ENCODE peak calls at places on chromosome 20, in eight cellular contexts. I is bronchial epithelial cell; B is foreskin fibroblast; R is cardiac fibroblast; C is ascending aorta; F is CD4-positive, alpha-beta memory T cell; K is body of pancreas; Y is cardiac muscle cell. A is an unnamed sample.

GRCh38 chr20:19544684-19545083 is 213.4 kb upstream of the RIN2 start:
- DNase-seq in R (no peak), F (no peak), Y (no peak), I (no peak), C (no peak), B (no peak), K (no peak), A (no peak)

GRCh38 chr20:61846741-61847419 is 218.8 kb downstream of the TAF4 start:
- DNase-seq in F (no peak), C (no peak), B (no peak), R (no peak), Y (no peak), K (no peak), I (no peak), A (no peak)

GRCh38 chr20:22257912-22258311 is 326.5 kb downstream of the FOXA2 start:
- DNase-seq in K (no peak), F (no peak), Y (no peak), B (no peak), C (no peak), R (no peak), I (no peak), A (no peak)

GRCh38 chr20:9072741-9073310 is 3.9 kb downstream of the PLCB4 start:
- DNase-seq in B (no peak), C (no peak), F (no peak), Y (no peak), K (no peak), I (no peak), R (no peak), A (peak)

GRCh38 chr20:25009218-25010145 is 16.9 kb upstream of the APMAP start:
- DNase-seq in R (no peak), C (no peak), K (peak), B (no peak), Y (no peak), I (no peak), F (no peak), A (no peak)

GRCh38 chr20:38342196-38342595 is 4.1 kb upstream of the LBP start:
- DNase-seq in I (no peak), Y (no peak), K (no peak), F (no peak), B (no peak), R (no peak), C (no peak), A (peak)

GRCh38 chr20:9353916-9354276 is 160.5 kb upstream of the LAMP5 start:
- DNase-seq in Y (peak), K (no peak), B (peak), C (no peak), R (peak), F (no peak), I (no peak), A (no peak)

GRCh38 chr20:64104667-64105451 is 2.5 kb downstream of the NPBWR2 start:
- DNase-seq in R (no peak), K (no peak), B (no peak), C (no peak), F (peak), Y (no peak), I (no peak), A (no peak)

GRCh38 chr20:40339661-40340449 is 349.2 kb downstream of the MAFB start:
- DNase-seq in Y (no peak), F (no peak), R (no peak), C (peak), K (no peak), I (peak), B (no peak), A (no peak)

GRCh38 chr20:56929606-56930005 is 300.5 kb downstream of the TFAP2C start:
- DNase-seq in B (no peak), I (no peak), K (no peak), R (no peak), C (no peak), Y (no peak), F (no peak), A (no peak)

GRCh38 chr20:11001767-11002540 is 328.2 kb upstream of the JAG1 start:
- DNase-seq in K (no peak), F (no peak), B (peak), C (no peak), I (peak), R (peak), Y (peak), A (no peak)

GRCh38 chr20:64212750-64213149 is 42.8 kb upstream of the PCMTD2 start:
- DNase-seq in B (peak), F (no peak), K (peak), C (no peak), I (peak), Y (peak), R (peak), A (no peak)

GRCh38 chr20:44743080-44743701 is 2.5 kb upstream of the KCNK15 start:
- DNase-seq in F (no peak), R (no peak), K (no peak), Y (no peak), C (no peak), I (no peak), B (no peak), A (no peak)

GRCh38 chr20:63025534-63026331 is 19.0 kb upstream of the BHLHE23 start:
- DNase-seq in F (peak), K (no peak), B (peak), C (no peak), R (peak), I (peak), Y (peak), A (peak)

GRCh38 chr20:44153636-44154043 is 33.3 kb downstream of the JPH2 start:
- DNase-seq in B (no peak), K (no peak), C (no peak), F (peak), I (no peak), Y (peak), R (peak), A (no peak)

GRCh38 chr20:10848810-10849370 is 175.1 kb upstream of the JAG1 start:
- DNase-seq in F (no peak), R (peak), Y (peak), C (no peak), K (no peak), B (peak), I (peak), A (no peak)

GRCh38 chr20:63831696-63832686 is 927 bp upstream of the ZBTB46 start:
- DNase-seq in F (no peak), B (no peak), Y (peak), K (no peak), R (peak), I (peak), C (no peak), A (peak)

GRCh38 chr20:4780245-4780644 is 58.5 kb downstream of the PRND start:
- DNase-seq in B (no peak), K (no peak), R (no peak), Y (no peak), C (no peak), F (no peak), I (no peak), A (peak)

GRCh38 chr20:709864-710761 is 34.5 kb upstream of the SCRT2 start:
- DNase-seq in F (no peak), R (no peak), Y (no peak), C (no peak), B (no peak), I (no peak), K (no peak), A (peak)
- H3K4me3 ChIP-seq in F (no peak), R (no peak), Y (peak), C (peak), B (no peak), I (no peak), K (no peak), A (peak)

GRCh38 chr20:31675828-31676533 is 38.3 kb downstream of the COX4I2 start:
- DNase-seq in F (peak), R (peak), K (no peak), B (no peak), Y (peak), I (no peak), C (no peak), A (no peak)
- H3K4me3 ChIP-seq in F (peak), R (peak), K (no peak), B (no peak), Y (no peak), I (no peak), C (no peak), A (no peak)

GRCh38 chr20:17697171-17697570 is 2.6 kb upstream of the BANF2 start:
- DNase-seq in C (no peak), B (no peak), Y (no peak), F (no peak), I (no peak), R (no peak), K (no peak), A (no peak)
- H3K4me3 ChIP-seq in C (no peak), B (no peak), Y (no peak), F (no peak), I (no peak), R (no peak), K (no peak), A (no peak)

GRCh38 chr20:51540585-51540984 is 1.9 kb downstream of the NFATC2 start:
- DNase-seq in R (no peak), F (peak), K (no peak), I (no peak), B (no peak), Y (no peak), C (no peak), A (no peak)

GRCh38 chr20:51545515-51545914 is 3.0 kb upstream of the NFATC2 start:
- DNase-seq in F (no peak), C (no peak), R (no peak), B (no peak), Y (no peak), K (no peak), I (no peak), A (no peak)

GRCh38 chr20:51542894-51543788 is 622 bp upstream of the NFATC2 start:
- DNase-seq in Y (no peak), I (no peak), R (no peak), K (no peak), C (no peak), F (no peak), B (no peak), A (no peak)

GRCh38 chr20:51542033-51542893 is at the start of gene NFATC2:
- DNase-seq in Y (no peak), C (no peak), I (no peak), F (peak), R (no peak), B (no peak), K (peak), A (peak)

GRCh38 chr20:51541189-51542032 is 1.1 kb downstream of the NFATC2 start:
- DNase-seq in F (peak), R (peak), B (peak), K (peak), I (peak), C (peak), Y (peak), A (peak)
- H3K4me3 ChIP-seq in F (peak), R (no peak), B (no peak), K (no peak), I (no peak), C (no peak), Y (peak), A (no peak)

DNA sequence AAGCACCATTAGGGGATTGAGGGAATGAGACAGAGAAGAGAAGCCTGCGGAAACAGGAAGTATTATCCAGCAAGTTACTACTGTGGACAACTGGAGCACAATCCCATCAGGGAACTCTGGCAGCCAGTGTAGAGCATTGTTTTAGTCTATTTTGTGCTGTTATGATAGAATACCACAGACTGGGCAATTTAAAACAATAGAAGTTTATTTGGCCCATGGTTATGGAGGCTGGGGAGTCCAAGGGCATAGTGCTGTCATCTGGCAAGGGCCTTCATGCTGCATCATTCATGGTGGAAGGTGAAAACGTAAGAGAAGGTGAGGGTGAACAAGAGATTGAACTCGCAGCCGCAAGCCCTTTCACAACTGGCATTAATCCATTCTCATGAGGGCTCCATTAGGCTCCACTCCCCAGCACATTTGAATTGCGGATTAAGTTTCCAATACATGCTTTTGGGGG is 43.5 kb upstream of the SLC9A8 start:
- DNase-seq in K (no peak), B (no peak), F (no peak), C (no peak), I (no peak), R (no peak), Y (peak), A (no peak)
- H3K4me3 ChIP-seq in K (no peak), B (no peak), F (no peak), C (no peak), I (no peak), R (no peak), Y (no peak), A (no peak)

DNA sequence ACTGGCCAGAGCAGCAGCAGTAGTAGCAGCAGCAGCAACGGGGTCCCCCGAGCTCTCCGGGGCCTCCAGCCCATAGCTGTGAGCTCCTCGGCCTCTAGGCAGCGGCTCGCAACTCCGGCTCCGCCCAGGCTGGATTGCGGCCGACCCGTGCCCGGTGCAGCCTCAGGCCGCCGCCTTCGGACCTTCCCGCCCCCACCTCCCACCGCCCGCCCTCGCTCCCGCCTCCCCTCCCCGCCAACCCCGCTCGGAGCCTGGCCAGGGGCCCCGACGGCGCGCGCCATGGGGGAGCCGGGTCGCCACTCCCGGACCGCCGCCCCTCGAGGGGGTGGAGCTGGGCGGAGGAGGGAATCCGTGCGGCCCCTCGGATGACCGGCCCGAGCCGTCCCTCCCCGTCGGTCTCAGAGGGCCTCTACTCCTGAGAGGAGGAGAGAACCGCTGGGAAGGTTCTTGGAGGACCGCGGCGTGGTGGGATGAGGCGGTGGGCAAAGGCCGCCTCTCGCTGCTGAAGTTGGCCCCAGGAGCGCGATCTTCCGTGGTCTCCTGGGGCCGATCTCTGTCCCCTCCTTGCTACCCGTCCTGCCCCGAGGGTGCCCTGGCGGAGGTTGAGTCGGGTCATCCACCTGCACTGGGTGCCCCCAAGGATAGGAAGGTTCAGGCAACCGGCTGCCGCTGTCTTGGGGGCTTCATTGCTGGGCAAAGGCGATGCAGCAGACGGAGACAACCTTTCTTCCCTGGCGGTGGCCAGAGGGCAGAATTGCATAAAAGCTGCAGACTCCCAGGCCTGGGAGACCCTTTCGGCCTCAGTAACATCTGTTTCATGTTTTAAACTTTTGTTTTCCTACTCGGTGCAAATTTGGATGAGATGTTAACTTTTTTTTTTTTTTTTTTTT is at the start of gene ADAM33:
- DNase-seq in R (peak), C (no peak), Y (peak), I (no peak), B (peak), F (no peak), K (no peak), A (peak)
- H3K4me3 ChIP-seq in R (peak), C (peak), Y (peak), I (no peak), B (peak), F (no peak), K (no peak), A (peak)

DNA sequence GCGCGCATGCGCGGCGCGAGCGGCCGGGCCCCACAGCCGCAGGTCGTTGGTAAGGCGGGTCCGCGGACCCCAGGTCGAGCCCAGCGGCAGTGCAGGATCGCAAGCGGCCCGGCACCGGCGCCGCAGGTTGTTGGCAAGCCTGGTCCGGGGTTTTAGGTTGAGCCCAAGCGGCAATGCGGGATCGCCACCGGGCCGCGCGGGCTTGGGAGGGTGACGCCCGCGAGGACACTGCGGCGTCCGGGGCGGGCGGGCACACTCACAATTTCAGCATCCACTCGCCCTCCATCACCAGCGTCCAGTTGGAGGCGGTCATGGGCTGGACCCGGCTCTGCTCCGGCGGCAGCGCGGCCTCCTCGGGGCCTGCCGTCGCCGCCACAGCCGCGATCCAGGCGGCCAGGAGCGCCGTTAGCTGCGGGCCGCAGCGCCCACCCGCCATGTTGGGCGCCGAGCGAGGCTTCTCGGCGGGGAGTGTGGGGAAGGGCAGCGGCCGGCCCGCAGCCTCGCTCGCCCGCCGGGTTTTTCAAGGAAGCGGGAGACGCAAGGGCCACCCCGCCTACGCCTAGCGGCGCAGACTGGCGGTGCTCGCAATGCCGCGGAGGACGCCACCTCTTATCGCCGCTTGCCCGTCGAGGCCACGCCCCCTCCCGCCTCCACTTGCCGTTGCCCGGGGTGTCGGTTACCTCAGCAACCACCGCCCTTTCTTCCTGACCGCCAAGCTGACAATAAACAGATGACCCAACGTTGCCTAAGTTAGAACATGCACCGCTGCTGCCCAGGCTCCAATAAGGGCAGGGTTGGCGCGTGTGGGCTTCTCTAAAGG is at the start of gene TMX4:
- DNase-seq in C (peak), F (peak), K (peak), B (peak), I (peak), Y (peak), R (peak), A (peak)
- H3K4me3 ChIP-seq in C (peak), F (peak), K (peak), B (peak), I (peak), Y (peak), R (peak), A (peak)